ENCODE peak calls at places on chromosomes 1 and 21, in ten cellular contexts. N, O, I, B, V, P, F, J, W and E are unnamed samples.
A peak's percentile ranks its signal among the peaks of the same experiment; 100 is the strongest.

GRCh38 chr1:226649780-226650179 is 89.3 kb downstream of the ITPKB start:
- DNase-seq in P (no peak), W (no peak), B (no peak), O (no peak), V (peak; percentile 56), F (peak; percentile 45), N (no peak), I (no peak), J (no peak), E (no peak)

GRCh38 chr1:163161841-163162240 is 40.9 kb downstream of the RGS5 start:
- DNase-seq in I (no peak), F (no peak), B (no peak), P (no peak), V (no peak), N (no peak), J (no peak), W (no peak), O (no peak), E (no peak)

GRCh38 chr1:151858030-151858746 is 4.7 kb upstream of the THEM5 start:
- DNase-seq in O (no peak), P (no peak), B (no peak), V (no peak), J (no peak), N (no peak), I (no peak), W (no peak), F (peak; percentile 72), E (no peak)

GRCh38 chr1:154775559-154776338 is 94.3 kb downstream of the KCNN3 start:
- DNase-seq in F (no peak), P (no peak), N (no peak), J (no peak), W (no peak), I (no peak), O (no peak), V (no peak), B (no peak), E (no peak)

GRCh38 chr1:219414250-219414649 is 198.7 kb downstream of the ZC3H11B start:
- DNase-seq in F (no peak), O (no peak), J (no peak), N (no peak), B (no peak), W (no peak), V (no peak), P (no peak), I (no peak), E (no peak)

GRCh38 chr21:17921579-17922530 is 102.7 kb upstream of the C21orf91 start:
- DNase-seq in O (peak; percentile 15), W (no peak), N (peak; percentile 33), F (peak; percentile 57), I (peak; percentile 23), P (peak; percentile 34), J (peak; percentile 38), V (peak; percentile 85), B (no peak), E (no peak)

GRCh38 chr1:95467036-95467435 is 233.0 kb downstream of the RWDD3 start:
- DNase-seq in W (no peak), O (no peak), P (no peak), V (peak; percentile 4), B (no peak), F (no peak), J (no peak), N (no peak), I (no peak), E (no peak)

GRCh38 chr21:36747815-36748381 is 49.0 kb downstream of the SIM2 start:
- DNase-seq in N (no peak), F (peak; percentile 68), V (no peak), B (no peak), O (no peak), P (peak; percentile 18), W (no peak), I (peak; percentile 39), J (peak; percentile 89), E (peak; percentile 37)

GRCh38 chr1:156480411-156481192 is 20.0 kb downstream of the MEF2D start:
- DNase-seq in N (no peak), I (peak; percentile 77), B (no peak), J (peak; percentile 62), P (no peak), F (peak; percentile 77), W (no peak), O (no peak), V (no peak), E (peak; percentile 35)

GRCh38 chr21:35019631-35020032 is 29.5 kb downstream of the RUNX1 start:
- DNase-seq in J (peak; percentile 80), F (no peak), N (no peak), V (no peak), P (no peak), I (no peak), O (no peak), W (no peak), B (no peak), E (no peak)

GRCh38 chr1:70208292-70208691 is 2.9 kb upstream of the LRRC40 start:
- DNase-seq in V (no peak), N (no peak), B (no peak), W (no peak), F (no peak), J (no peak), O (no peak), P (no peak), I (no peak), E (no peak)

GRCh38 chr1:230976825-230977747 is 1.6 kb downstream of the TTC13 start:
- DNase-seq in J (no peak), W (no peak), F (no peak), O (no peak), I (no peak), B (no peak), V (no peak), N (no peak), P (no peak), E (no peak)

GRCh38 chr1:9758559-9759121 is 65.1 kb downstream of the CLSTN1 start:
- DNase-seq in P (no peak), O (no peak), B (no peak), N (no peak), F (no peak), W (peak; percentile 41), V (no peak), I (no peak), J (no peak), E (no peak)

DNA sequence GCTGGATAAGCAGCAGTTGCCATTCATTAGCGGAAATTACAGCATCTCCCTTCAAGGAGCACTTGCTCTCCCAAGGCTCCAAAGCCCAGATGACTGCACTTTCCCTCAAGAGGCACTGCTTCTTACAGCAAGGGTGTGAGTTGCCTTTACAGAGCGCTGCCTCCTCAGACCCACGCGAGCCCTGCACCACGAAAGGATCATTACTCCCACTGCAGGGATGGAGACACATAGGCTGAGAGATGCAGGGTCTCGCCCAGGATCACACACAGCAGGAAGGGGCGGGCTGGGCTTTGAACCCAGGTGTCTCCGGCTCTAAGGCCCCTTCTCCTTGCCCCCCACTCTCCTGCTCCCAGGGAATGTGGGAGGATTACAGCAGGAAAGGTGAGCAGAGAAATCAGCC is 405.5 kb downstream of the MATN1 start:
- DNase-seq in J (no peak), B (no peak), P (no peak), V (no peak), N (no peak), W (no peak), F (no peak), O (no peak), I (no peak), E (no peak)
- H3K27me3 ChIP-seq in J (peaks cover 6% of the 10 kb centered on the region), B (peaks cover 29% of the 10 kb centered on the region), P (no peaks in the 10 kb centered on the region), V (no peaks in the 10 kb centered on the region), N (no peaks in the 10 kb centered on the region), W (peaks cover 5% of the 10 kb centered on the region), F (no peaks in the 10 kb centered on the region), O (peaks cover 2% of the 10 kb centered on the region), I (peaks cover 37% of the 10 kb centered on the region), E (no peaks in the 10 kb centered on the region)

DNA sequence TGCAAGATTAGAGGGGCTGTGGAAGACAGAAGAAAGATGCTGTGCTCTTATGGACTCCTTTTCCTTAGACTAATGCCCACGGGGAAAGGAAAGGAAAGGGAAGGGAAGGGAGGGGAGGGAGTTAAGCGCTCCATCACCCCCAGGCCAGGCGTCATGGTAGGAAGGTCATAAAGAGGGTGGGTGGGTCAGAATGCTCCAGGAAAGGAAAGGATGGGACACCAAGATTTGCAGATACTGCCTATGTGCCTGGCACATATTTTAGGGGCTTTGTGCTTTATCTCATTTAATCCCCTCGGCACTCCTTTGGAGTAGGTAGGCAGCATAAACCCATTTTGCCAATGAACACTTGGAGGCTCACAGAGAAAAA is 41.4 kb downstream of the MAB21L3 start:
- DNase-seq in J (no peak), W (no peak), B (no peak), F (no peak), P (no peak), O (no peak), V (no peak), N (no peak), I (no peak), E (no peak)
- H3K27me3 ChIP-seq in J (no peaks in the 10 kb centered on the region), W (no peaks in the 10 kb centered on the region), B (no peaks in the 10 kb centered on the region), F (no peaks in the 10 kb centered on the region), P (peaks cover 2% of the 10 kb centered on the region), O (no peaks in the 10 kb centered on the region), V (peaks cover 6% of the 10 kb centered on the region), N (peaks cover 8% of the 10 kb centered on the region), I (no peaks in the 10 kb centered on the region), E (no peaks in the 10 kb centered on the region)

GRCh38 chr1:11952455-11953109 is 18.1 kb downstream of the PLOD1 start:
- DNase-seq in W (peak; percentile 59), V (no peak), F (peak; percentile 84), I (no peak), P (no peak), O (no peak), B (no peak), N (no peak), J (no peak), E (no peak)
- H3K27me3 ChIP-seq in W (no peaks in the 10 kb centered on the region), V (no peaks in the 10 kb centered on the region), F (no peaks in the 10 kb centered on the region), I (no peaks in the 10 kb centered on the region), P (no peaks in the 10 kb centered on the region), O (no peaks in the 10 kb centered on the region), B (no peaks in the 10 kb centered on the region), N (no peaks in the 10 kb centered on the region), J (no peaks in the 10 kb centered on the region), E (no peaks in the 10 kb centered on the region)

GRCh38 chr1:27830621-27831424 is at the start of gene PPP1R8:
- DNase-seq in B (peak; percentile 91), I (peak; percentile 92), J (peak; percentile 98), N (peak; percentile 83), V (peak; percentile 96), F (peak; percentile 99), O (peak; percentile 93), P (peak; percentile 91), W (peak; percentile 93), E (peak; percentile 94)

GRCh38 chr1:27831568-27832410 is 1.2 kb downstream of the PPP1R8 start:
- DNase-seq in F (peak; percentile 57), P (no peak), O (no peak), N (no peak), I (no peak), J (no peak), B (peak; percentile 7), V (no peak), W (no peak), E (no peak)

GRCh38 chr1:27833470-27833869 is 2.9 kb downstream of the PPP1R8 start:
- DNase-seq in J (no peak), P (no peak), N (no peak), B (no peak), W (no peak), I (no peak), V (no peak), O (no peak), F (no peak), E (no peak)

DNA sequence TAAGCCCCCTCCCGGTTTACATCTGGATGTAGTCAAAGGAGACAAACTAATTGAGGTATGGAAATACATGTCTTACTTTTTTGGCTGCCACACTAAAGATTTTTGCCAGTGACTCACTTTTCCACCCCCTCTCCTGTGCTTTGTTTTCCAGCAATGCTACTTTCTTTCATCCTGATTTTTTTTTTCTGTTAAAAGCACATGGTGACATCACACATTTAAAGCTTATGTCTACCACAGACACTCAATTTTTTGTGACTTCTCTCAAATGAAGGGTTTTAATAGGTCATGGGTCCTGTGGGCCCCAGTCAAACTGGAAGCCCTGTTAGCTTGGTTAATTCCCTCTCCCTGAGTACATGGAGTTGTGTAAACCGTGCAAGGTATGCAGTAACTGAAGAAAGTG is 2.2 kb downstream of the PPP1R8 start:
- DNase-seq in I (no peak), P (peak; percentile 31), B (no peak), V (no peak), O (no peak), F (peak; percentile 83), W (no peak), J (no peak), N (no peak), E (no peak)
- H3K27me3 ChIP-seq in I (no peaks in the 10 kb centered on the region), P (no peaks in the 10 kb centered on the region), B (no peaks in the 10 kb centered on the region), V (no peaks in the 10 kb centered on the region), O (no peaks in the 10 kb centered on the region), F (no peaks in the 10 kb centered on the region), W (no peaks in the 10 kb centered on the region), J (no peaks in the 10 kb centered on the region), N (no peaks in the 10 kb centered on the region), E (no peaks in the 10 kb centered on the region)